ENCODE peak calls at places on chromosome 3, in five cellular contexts. V, Z, N, L and O are unnamed samples.

GRCh38 chr3:141410861-141411771 is 42.8 kb downstream of the ZBTB38 start:
- DNase-seq in V (no peak), Z (no peak), N (peak), L (peak), O (no peak)

GRCh38 chr3:142281474-142281873 is 56.1 kb upstream of the GK5 start:
- DNase-seq in V (no peak), Z (no peak), N (no peak), L (no peak), O (no peak)

GRCh38 chr3:178097576-178097975 is 438.7 kb upstream of the KCNMB2 start:
- DNase-seq in V (no peak), Z (no peak), N (peak), L (peak), O (no peak)

GRCh38 chr3:45343947-45344346 is 44.4 kb upstream of the LARS2 start:
- DNase-seq in V (no peak), Z (no peak), N (peak), L (no peak), O (no peak)

GRCh38 chr3:43055806-43056770 is 49.8 kb downstream of the POMGNT2 start:
- DNase-seq in V (no peak), Z (no peak), N (no peak), L (no peak), O (no peak)

GRCh38 chr3:129121016-129121791 is 400 bp downstream of the RAB43 start:
- DNase-seq in V (peak), Z (no peak), N (no peak), L (peak), O (peak)

GRCh38 chr3:105362021-105362665 is 4.6 kb upstream of the ALCAM start:
- DNase-seq in V (no peak), Z (no peak), N (peak), L (peak), O (no peak)

GRCh38 chr3:86771741-86772512 is 219.0 kb downstream of the VGLL3 start:
- DNase-seq in V (no peak), Z (no peak), N (no peak), L (no peak), O (no peak)

GRCh38 chr3:39808467-39809180 is 785 bp upstream of the MYRIP start:
- DNase-seq in V (no peak), Z (no peak), N (peak), L (no peak), O (no peak)

GRCh38 chr3:39404943-39405686 is 1.4 kb upstream of the RPSA start:
- DNase-seq in V (no peak), Z (no peak), N (no peak), L (no peak), O (no peak)

GRCh38 chr3:21170964-21171363 is 580.0 kb downstream of the ZNF385D start:
- DNase-seq in V (no peak), Z (no peak), N (peak), L (peak), O (no peak)

GRCh38 chr3:111581403-111582113 is 13.6 kb downstream of the ZBED2 start:
- DNase-seq in V (no peak), Z (no peak), N (no peak), L (no peak), O (no peak)

GRCh38 chr3:50573566-50574279 is 4.4 kb downstream of the HEMK1 start:
- DNase-seq in V (peak), Z (no peak), N (no peak), L (no peak), O (no peak)

GRCh38 chr3:16633948-16634347 is 28.7 kb upstream of the DAZL start:
- DNase-seq in V (no peak), Z (no peak), N (no peak), L (no peak), O (no peak)

GRCh38 chr3:12796171-12797123 is at the start of gene CAND2:
- DNase-seq in V (peak), Z (no peak), N (peak), L (peak), O (peak)

GRCh38 chr3:160553829-160554228 is 11.5 kb downstream of the KPNA4 start:
- DNase-seq in V (no peak), Z (no peak), N (no peak), L (no peak), O (no peak)

GRCh38 chr3:114878119-114878839 is 268.8 kb downstream of the ZBTB20 start:
- DNase-seq in V (no peak), Z (no peak), N (no peak), L (peak), O (no peak)

GRCh38 chr3:41690766-41691563 is 270.9 kb downstream of the ULK4 start:
- DNase-seq in V (no peak), Z (no peak), N (peak), L (no peak), O (no peak)

GRCh38 chr3:32435911-32436815 is 44.5 kb downstream of the CMTM7 start:
- DNase-seq in V (no peak), Z (no peak), N (no peak), L (no peak), O (no peak)

GRCh38 chr3:62446337-62446940 is 73.1 kb upstream of the FEZF2 start:
- DNase-seq in V (no peak), Z (no peak), N (no peak), L (no peak), O (no peak)

GRCh38 chr3:129974451-129975331 is at the start of gene TRH:
- DNase-seq in V (no peak), Z (no peak), N (no peak), L (no peak), O (no peak)

GRCh38 chr3:172376402-172376801 is 71.9 kb downstream of the GHSR start:
- DNase-seq in V (no peak), Z (no peak), N (no peak), L (no peak), O (no peak)

GRCh38 chr3:110069641-110070538 is 732.5 kb upstream of the DPPA4 start:
- DNase-seq in V (no peak), Z (no peak), N (peak), L (peak), O (no peak)

GRCh38 chr3:184275961-184276910 is at the start of gene ECE2:
- DNase-seq in V (no peak), Z (no peak), N (peak), L (no peak), O (no peak)

GRCh38 chr3:196707566-196707965 is 4.5 kb downstream of the CEP19 start:
- DNase-seq in V (no peak), Z (no peak), N (no peak), L (no peak), O (no peak)

GRCh38 chr3:169780738-169781137 is 7.5 kb downstream of the MYNN start:
- DNase-seq in V (no peak), Z (no peak), N (no peak), L (no peak), O (no peak)

GRCh38 chr3:188695251-188695650 is 476.5 kb upstream of the TPRG1 start:
- DNase-seq in V (no peak), Z (no peak), N (no peak), L (peak), O (no peak)

GRCh38 chr3:66053009-66053782 is 14.5 kb upstream of the MAGI1 start:
- DNase-seq in V (peak), Z (no peak), N (peak), L (no peak), O (no peak)

GRCh38 chr3:130529816-130530215 is 12.8 kb downstream of the COL6A6 start:
- DNase-seq in V (no peak), Z (no peak), N (no peak), L (no peak), O (no peak)

GRCh38 chr3:110343945-110344344 is 727.7 kb upstream of the NECTIN3 start:
- DNase-seq in V (no peak), Z (no peak), N (peak), L (peak), O (no peak)

GRCh38 chr3:62873672-62874397 is 1.4 kb downstream of the CADPS start:
- DNase-seq in V (peak), Z (no peak), N (no peak), L (peak), O (no peak)

GRCh38 chr3:188812198-188812597 is 359.6 kb upstream of the TPRG1 start:
- DNase-seq in V (no peak), Z (no peak), N (no peak), L (no peak), O (no peak)

GRCh38 chr3:197522881-197523342 is 32.9 kb downstream of the BDH1 start:
- DNase-seq in V (no peak), Z (no peak), N (peak), L (no peak), O (no peak)

GRCh38 chr3:100710355-100711198 is 1.3 kb downstream of the TFG start:
- DNase-seq in V (no peak), Z (no peak), N (peak), L (peak), O (no peak)

GRCh38 chr3:33441322-33441976 is 1.2 kb upstream of the UBP1 start:
- DNase-seq in V (no peak), Z (peak), N (no peak), L (no peak), O (no peak)

GRCh38 chr3:112372396-112372795 is 39.4 kb downstream of the CD200 start:
- DNase-seq in V (no peak), Z (no peak), N (no peak), L (no peak), O (no peak)

GRCh38 chr3:187020376-187020775 is 90.0 kb downstream of the ST6GAL1 start:
- DNase-seq in V (no peak), Z (no peak), N (no peak), L (no peak), O (no peak)

DNA sequence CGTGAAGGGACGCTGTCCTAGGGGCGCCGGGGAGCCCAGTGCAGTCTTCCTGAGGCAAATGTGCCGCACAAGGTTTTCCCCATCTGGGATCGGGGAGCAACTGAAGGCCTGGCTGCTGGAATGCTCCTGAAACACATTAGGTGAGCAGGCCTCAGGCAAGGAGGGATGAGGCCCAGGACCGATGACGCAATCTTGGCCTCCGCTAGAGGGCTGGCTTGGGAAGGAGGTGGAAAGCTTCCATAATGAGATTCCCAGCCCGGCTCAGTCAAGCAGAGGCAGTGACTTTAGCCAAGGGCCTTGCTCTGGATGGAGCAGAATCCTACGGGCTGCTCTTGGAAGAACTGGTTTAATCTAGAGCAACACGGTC is 50.8 kb downstream of the CPN2 start:
- DNase-seq in V (peak), Z (peak), N (peak), L (peak), O (no peak)
- TF ChIP-seq CTCF in V (peak), Z (no peak), N (peak), L (no peak), O (no peak)

GRCh38 chr3:61222428-61222827 is 28.8 kb downstream of the FHIT start:
- DNase-seq in V (no peak), Z (no peak), N (no peak), L (no peak), O (no peak)
- TF ChIP-seq CTCF in V (no peak), Z (no peak), N (no peak), L (no peak), O (no peak)

GRCh38 chr3:71881732-71882131 is 96.8 kb upstream of the PROK2 start:
- DNase-seq in V (no peak), Z (no peak), N (no peak), L (no peak), O (no peak)

GRCh38 chr3:71881041-71881440 is 96.1 kb upstream of the PROK2 start:
- DNase-seq in V (no peak), Z (no peak), N (no peak), L (no peak), O (no peak)

GRCh38 chr3:71876706-71877105 is 91.8 kb upstream of the PROK2 start:
- DNase-seq in V (no peak), Z (no peak), N (no peak), L (no peak), O (no peak)

GRCh38 chr3:71876135-71876534 is 91.2 kb upstream of the PROK2 start:
- DNase-seq in V (no peak), Z (no peak), N (no peak), L (no peak), O (no peak)

GRCh38 chr3:71879089-71879488 is 94.1 kb upstream of the PROK2 start:
- DNase-seq in V (no peak), Z (no peak), N (no peak), L (no peak), O (no peak)
- TF ChIP-seq CTCF in V (no peak), Z (no peak), N (no peak), L (no peak), O (no peak)

GRCh38 chr3:140216249-140216648 is 281.3 kb downstream of the CLSTN2 start:
- DNase-seq in V (no peak), Z (no peak), N (no peak), L (no peak), O (no peak)
- TF ChIP-seq CTCF in V (peak), Z (no peak), N (peak), L (peak), O (no peak)

GRCh38 chr3:150238995-150239612 is 169.0 kb upstream of the TSC22D2 start:
- DNase-seq in V (no peak), Z (no peak), N (no peak), L (no peak), O (no peak)
- TF ChIP-seq CTCF in V (peak), Z (no peak), N (peak), L (peak), O (no peak)

GRCh38 chr3:53347261-53348064 is at the start of gene DCP1A:
- DNase-seq in V (peak), Z (peak), N (peak), L (peak), O (peak)
- TF ChIP-seq CTCF in V (no peak), Z (no peak), N (no peak), L (no peak), O (no peak)

GRCh38 chr3:71813073-71813472 is 28.1 kb upstream of the PROK2 start:
- DNase-seq in V (no peak), Z (no peak), N (no peak), L (no peak), O (no peak)
- TF ChIP-seq CTCF in V (no peak), Z (no peak), N (no peak), L (no peak), O (no peak)

DNA sequence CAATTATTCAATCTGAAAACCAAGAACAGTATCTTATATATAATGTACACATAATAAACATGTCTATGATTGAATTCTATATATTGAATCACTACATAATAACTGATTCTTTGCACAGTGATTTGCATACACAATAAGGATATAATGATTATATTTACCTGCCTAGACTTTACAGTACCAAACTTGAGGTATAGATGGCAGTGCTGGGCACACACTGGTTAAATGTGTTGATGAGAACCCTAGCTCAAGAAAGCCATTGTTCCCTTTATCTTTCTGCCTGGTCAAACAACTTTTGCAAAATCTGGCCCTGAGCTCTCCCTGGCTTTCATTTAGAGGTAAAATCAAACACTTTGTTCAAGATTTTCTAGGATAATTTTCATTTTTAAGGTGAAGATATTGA is 697.7 kb downstream of the TUSC7 start:
- DNase-seq in V (no peak), Z (no peak), N (peak), L (peak), O (no peak)
- TF ChIP-seq CTCF in V (no peak), Z (no peak), N (peak), L (peak), O (no peak)